ENCODE peak calls at places on chromosomes 7 and 10, in eight cellular contexts. W is mesenchymal stem cell; G is uterus; I is right lobe of liver; D is CD8-positive, alpha-beta T cell; P is CD4-positive, CD25-positive, alpha-beta regulatory T cell; Y is neuronal stem cell; Z is sigmoid colon. V is an unnamed sample.

GRCh38 chr7:40760293-40760964 is 625.6 kb downstream of the SUGCT start:
- DNase-seq in Z (no peak), W (peak; percentile 46), Y (no peak), D (no peak), I (no peak), G (no peak), P (no peak), V (no peak)

GRCh38 chr7:83786858-83787257 is 137.9 kb upstream of the SEMA3E start:
- DNase-seq in P (no peak), Y (no peak), I (no peak), W (no peak), Z (no peak), G (no peak), D (no peak), V (no peak)

GRCh38 chr10:102735065-102735562 is 8.6 kb upstream of the WBP1L start:
- DNase-seq in D (no peak), P (no peak), I (no peak), Z (peak; percentile 76), W (no peak), Y (no peak), G (peak; percentile 73), V (no peak)

GRCh38 chr10:48574817-48575380 is 30.0 kb downstream of the ARHGAP22 start:
- DNase-seq in D (no peak), G (no peak), Y (no peak), W (no peak), Z (no peak), I (no peak), P (no peak), V (no peak)

GRCh38 chr7:140982508-140982907 is 32.2 kb downstream of the MRPS33 start:
- DNase-seq in D (no peak), Z (no peak), G (no peak), W (peak; percentile 23), Y (no peak), P (no peak), I (no peak), V (no peak)

GRCh38 chr10:57979466-57979865 is 288.2 kb downstream of the IPMK start:
- DNase-seq in Z (no peak), W (peak; percentile 62), G (no peak), P (no peak), D (no peak), I (no peak), Y (no peak), V (no peak)

GRCh38 chr10:68752711-68753110 is 31.7 kb downstream of the CCAR1 start:
- DNase-seq in I (no peak), G (no peak), P (no peak), W (no peak), Y (no peak), D (no peak), Z (no peak), V (no peak)

GRCh38 chr10:12960431-12960898 is 41.0 kb downstream of the CCDC3 start:
- DNase-seq in D (no peak), P (no peak), Y (no peak), W (peak; percentile 78), I (peak; percentile 85), Z (no peak), G (peak; percentile 46), V (no peak)

GRCh38 chr10:58266826-58267712 is 625 bp downstream of the IPMK start:
- DNase-seq in D (peak; percentile 35), I (peak; percentile 62), G (peak; percentile 34), P (peak; percentile 35), Z (peak; percentile 85), W (peak; percentile 86), Y (peak; percentile 30), V (peak; percentile 21)

GRCh38 chr7:46129831-46130230 is 208.8 kb upstream of the IGFBP3 start:
- DNase-seq in Y (no peak), D (no peak), P (no peak), W (no peak), Z (no peak), G (no peak), I (no peak), V (no peak)

GRCh38 chr7:45709168-45710034 is 135.2 kb downstream of the ADCY1 start:
- DNase-seq in Y (no peak), Z (peak; percentile 78), P (no peak), W (peak; percentile 83), D (no peak), I (peak; percentile 43), G (no peak), V (no peak)

GRCh38 chr10:52215745-52216361 is 98.2 kb upstream of the DKK1 start:
- DNase-seq in D (peak; percentile 25), G (no peak), Y (peak; percentile 62), I (peak; percentile 48), P (peak; percentile 5), Z (no peak), W (peak; percentile 86), V (peak; percentile 9)

GRCh38 chr7:53050433-53050832 is 15.0 kb downstream of the POM121L12 start:
- DNase-seq in Z (no peak), P (no peak), D (no peak), Y (no peak), W (no peak), G (no peak), I (no peak), V (no peak)
- H3K27ac ChIP-seq in Z (no peak overlapping the region), P (no peak overlapping the region), D (no peak overlapping the region), Y (no peak overlapping the region), W (no peak overlapping the region), G (no peak overlapping the region), I (no peak overlapping the region), V (no peak overlapping the region)

GRCh38 chr7:81299711-81300110 is 380.9 kb upstream of the SEMA3C start:
- DNase-seq in I (no peak), Z (no peak), Y (no peak), D (no peak), G (no peak), W (no peak), P (no peak), V (no peak)

GRCh38 chr7:81297317-81297716 is 378.5 kb upstream of the SEMA3C start:
- DNase-seq in P (no peak), G (no peak), Y (no peak), Z (no peak), I (no peak), D (no peak), W (peak; percentile 40), V (no peak)

GRCh38 chr7:81300779-81301178 is 381.9 kb upstream of the SEMA3C start:
- DNase-seq in P (no peak), I (no peak), W (no peak), Z (no peak), G (no peak), Y (no peak), D (no peak), V (no peak)

GRCh38 chr7:81301815-81302214 is 383.0 kb upstream of the SEMA3C start:
- DNase-seq in G (no peak), P (no peak), W (no peak), Y (no peak), I (no peak), Z (no peak), D (no peak), V (no peak)

GRCh38 chr7:81299272-81299671 is 380.4 kb upstream of the SEMA3C start:
- DNase-seq in Y (no peak), G (no peak), Z (no peak), W (peak; percentile 98), P (no peak), I (no peak), D (no peak), V (no peak)
- H3K27ac ChIP-seq in Y (no peak overlapping the region), G (peak overlapping the region; percentile 28), Z (peak overlapping the region; percentile 55), W (peak overlapping the region; percentile 75), P (no peak overlapping the region), I (no peak overlapping the region), D (no peak overlapping the region), V (no peak overlapping the region)

DNA sequence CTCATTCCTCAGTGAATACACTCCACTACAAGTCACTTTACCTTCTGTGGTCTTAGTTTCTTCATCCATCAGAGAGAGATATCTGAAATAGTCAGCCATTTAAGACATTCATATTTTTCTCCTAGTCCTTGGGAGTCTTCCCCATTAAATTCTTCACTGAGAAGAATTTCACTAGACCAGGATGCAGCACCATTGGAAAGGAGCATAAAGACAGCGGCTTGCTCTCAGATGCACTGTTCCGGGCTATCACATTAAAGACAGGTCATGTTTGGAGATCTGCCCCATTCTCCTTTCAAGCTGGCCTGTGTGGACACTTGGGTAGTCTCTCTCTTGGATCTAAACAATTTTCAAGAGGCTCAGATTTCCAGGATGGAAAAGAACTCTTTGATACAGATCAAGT is 32.2 kb upstream of the ARID5B start:
- DNase-seq in Z (no peak), P (no peak), W (no peak), D (no peak), Y (no peak), G (no peak), I (no peak), V (no peak)
- H3K27ac ChIP-seq in Z (no peak overlapping the region), P (no peak overlapping the region), W (peak overlapping the region; percentile 50), D (no peak overlapping the region), Y (no peak overlapping the region), G (peak overlapping the region; percentile 67), I (no peak overlapping the region), V (no peak overlapping the region)

GRCh38 chr7:95553939-95554338 is 42.4 kb downstream of the PDK4 start:
- DNase-seq in D (no peak), Y (no peak), G (no peak), I (no peak), P (no peak), Z (no peak), W (peak; percentile 27), V (no peak)

GRCh38 chr7:95547356-95547755 is 49.0 kb downstream of the PDK4 start:
- DNase-seq in I (no peak), W (no peak), G (no peak), Z (no peak), D (no peak), P (no peak), Y (no peak), V (no peak)

GRCh38 chr7:95549818-95550529 is 46.3 kb downstream of the PDK4 start:
- DNase-seq in G (peak; percentile 86), D (no peak), P (no peak), I (peak; percentile 96), Z (peak; percentile 99), Y (no peak), W (peak; percentile 81), V (peak; percentile 23)

GRCh38 chr7:95547949-95548348 is 48.4 kb downstream of the PDK4 start:
- DNase-seq in D (no peak), I (no peak), Z (no peak), G (no peak), Y (no peak), P (no peak), W (no peak), V (no peak)

GRCh38 chr7:95550546-95550945 is 45.8 kb downstream of the PDK4 start:
- DNase-seq in Y (no peak), W (no peak), G (no peak), D (no peak), Z (no peak), I (peak; percentile 60), P (no peak), V (no peak)
- H3K27ac ChIP-seq in Y (no peak overlapping the region), W (peak overlapping the region; percentile 60), G (peak overlapping the region; percentile 97), D (no peak overlapping the region), Z (peak overlapping the region; percentile 92), I (peak overlapping the region; percentile 94), P (no peak overlapping the region), V (peak overlapping the region; percentile 100)

GRCh38 chr7:1557006-1557405 is 1.0 kb upstream of the TMEM184A start:
- DNase-seq in Y (no peak), D (no peak), P (no peak), Z (no peak), G (no peak), W (no peak), I (peak; percentile 40), V (no peak)
- H3K27ac ChIP-seq in Y (no peak overlapping the region), D (no peak overlapping the region), P (no peak overlapping the region), Z (no peak overlapping the region), G (no peak overlapping the region), W (no peak overlapping the region), I (no peak overlapping the region), V (no peak overlapping the region)

V was measured in caudate nucleus.